ENCODE peak calls at places on chromosomes 16 and 17, in four cellular contexts. One of them, this sample, is unnamed.

GRCh38 chr17:44084131-44084538 is 13.6 kb downstream of the G6PC3 start:
- DNase-seq in omental fat pad: no peak
- DNase-seq in stimulated activated CD4-positive, alpha-beta T cell treated with anti-CD3 and anti-CD28 coated beads, Interleukin-2, amount 100 ng/mL, for 4 hours: no peak
- DNase-seq in smooth muscle cell of the brain vasculature: no peak
- DNase-seq in this sample: no peak

GRCh38 chr16:25838724-25839186 is 147.0 kb downstream of the HS3ST4 start:
- DNase-seq in stimulated activated CD4-positive, alpha-beta T cell treated with anti-CD3 and anti-CD28 coated beads, Interleukin-2, amount 100 ng/mL, for 4 hours: peak
- DNase-seq in omental fat pad: no peak
- DNase-seq in smooth muscle cell of the brain vasculature: peak
- DNase-seq in this sample: peak

GRCh38 chr16:52497067-52497816 is 49.7 kb downstream of the TOX3 start:
- DNase-seq in smooth muscle cell of the brain vasculature: no peak
- DNase-seq in omental fat pad: no peak
- DNase-seq in stimulated activated CD4-positive, alpha-beta T cell treated with anti-CD3 and anti-CD28 coated beads, Interleukin-2, amount 100 ng/mL, for 4 hours: no peak
- DNase-seq in this sample: no peak

GRCh38 chr17:68182940-68183551 is 64.8 kb upstream of the AMZ2 start:
- DNase-seq in stimulated activated CD4-positive, alpha-beta T cell treated with anti-CD3 and anti-CD28 coated beads, Interleukin-2, amount 100 ng/mL, for 4 hours: peak
- DNase-seq in smooth muscle cell of the brain vasculature: no peak
- DNase-seq in omental fat pad: no peak
- DNase-seq in this sample: no peak

GRCh38 chr16:31513126-31513525 is 4.9 kb upstream of the RUSF1 start:
- DNase-seq in smooth muscle cell of the brain vasculature: no peak
- DNase-seq in stimulated activated CD4-positive, alpha-beta T cell treated with anti-CD3 and anti-CD28 coated beads, Interleukin-2, amount 100 ng/mL, for 4 hours: no peak
- DNase-seq in omental fat pad: no peak
- DNase-seq in this sample: no peak

GRCh38 chr16:4846503-4846900 is 586 bp downstream of the GLYR1 start:
- DNase-seq in smooth muscle cell of the brain vasculature: no peak
- DNase-seq in stimulated activated CD4-positive, alpha-beta T cell treated with anti-CD3 and anti-CD28 coated beads, Interleukin-2, amount 100 ng/mL, for 4 hours: no peak
- DNase-seq in omental fat pad: peak
- DNase-seq in this sample: no peak

GRCh38 chr17:82497483-82498405 is 21.8 kb upstream of the FOXK2 start:
- DNase-seq in omental fat pad: no peak
- DNase-seq in stimulated activated CD4-positive, alpha-beta T cell treated with anti-CD3 and anti-CD28 coated beads, Interleukin-2, amount 100 ng/mL, for 4 hours: peak
- DNase-seq in smooth muscle cell of the brain vasculature: no peak
- DNase-seq in this sample: no peak

GRCh38 chr17:8185580-8186445 is 4.2 kb downstream of the BORCS6 start:
- DNase-seq in stimulated activated CD4-positive, alpha-beta T cell treated with anti-CD3 and anti-CD28 coated beads, Interleukin-2, amount 100 ng/mL, for 4 hours: peak
- DNase-seq in omental fat pad: peak
- DNase-seq in smooth muscle cell of the brain vasculature: no peak
- DNase-seq in this sample: no peak

GRCh38 chr17:1683489-1683888 is 1.2 kb downstream of the PRPF8 start:
- DNase-seq in stimulated activated CD4-positive, alpha-beta T cell treated with anti-CD3 and anti-CD28 coated beads, Interleukin-2, amount 100 ng/mL, for 4 hours: no peak
- DNase-seq in smooth muscle cell of the brain vasculature: no peak
- DNase-seq in omental fat pad: no peak
- DNase-seq in this sample: no peak

GRCh38 chr16:50229149-50229726 is 37.1 kb upstream of the ADCY7 start:
- DNase-seq in omental fat pad: no peak
- DNase-seq in stimulated activated CD4-positive, alpha-beta T cell treated with anti-CD3 and anti-CD28 coated beads, Interleukin-2, amount 100 ng/mL, for 4 hours: no peak
- DNase-seq in smooth muscle cell of the brain vasculature: no peak
- DNase-seq in this sample: no peak

This sample was measured in SK-N-MC.